ENCODE peak calls at places on chromosome 7, in six cellular contexts. X is fibroblast of lung; W is naive thymus-derived CD4-positive, alpha-beta T cell; G is Peyer's patch; D is upper lobe of left lung; M is CD8-positive, alpha-beta T cell. B is an unnamed sample.
A peak's percentile ranks its signal among the peaks of the same experiment; 100 is the strongest.

GRCh38 chr7:32154797-32155196 is 84.6 kb upstream of the PDE1C start:
- DNase-seq in X (peak; percentile 31), W (no peak), G (no peak), D (peak; percentile 5), M (no peak), B (peak; percentile 60)

GRCh38 chr7:85097844-85098243 is 89.0 kb downstream of the SEMA3D start:
- DNase-seq in X (no peak), W (no peak), G (no peak), D (no peak), M (no peak), B (no peak)

GRCh38 chr7:149856-150636 is 42.3 kb upstream of the FAM20C start:
- DNase-seq in X (no peak), W (no peak), G (peak; percentile 88), D (peak; percentile 91), M (no peak), B (no peak)

GRCh38 chr7:124550036-124550435 is 215.6 kb downstream of the GPR37 start:
- DNase-seq in X (no peak), W (no peak), G (no peak), D (no peak), M (no peak), B (no peak)

GRCh38 chr7:40572810-40573470 is 438.1 kb downstream of the SUGCT start:
- DNase-seq in X (peak; percentile 90), W (no peak), G (no peak), D (no peak), M (no peak), B (no peak)

GRCh38 chr7:94040254-94040653 is 36.1 kb upstream of the BET1 start:
- DNase-seq in X (no peak), W (no peak), G (no peak), D (no peak), M (no peak), B (no peak)

GRCh38 chr7:38825721-38826440 is 83.1 kb downstream of the VPS41 start:
- DNase-seq in X (no peak), W (no peak), G (no peak), D (no peak), M (no peak), B (no peak)

GRCh38 chr7:14858410-14858809 is 44.1 kb downstream of the DGKB start:
- DNase-seq in X (no peak), W (no peak), G (no peak), D (no peak), M (no peak), B (no peak)

GRCh38 chr7:55557666-55558188 is 14.6 kb downstream of the VOPP1 start:
- DNase-seq in X (no peak), W (no peak), G (no peak), D (no peak), M (no peak), B (no peak)

GRCh38 chr7:22765609-22766008 is 38.6 kb downstream of the IL6 start:
- DNase-seq in X (no peak), W (no peak), G (no peak), D (no peak), M (no peak), B (no peak)

GRCh38 chr7:151306374-151306773 is 35.2 kb upstream of the NUB1 start:
- DNase-seq in X (no peak), W (no peak), G (no peak), D (no peak), M (no peak), B (no peak)

GRCh38 chr7:104124469-104124868 is 83.3 kb downstream of the ORC5 start:
- DNase-seq in X (no peak), W (no peak), G (no peak), D (no peak), M (no peak), B (no peak)

GRCh38 chr7:292826-293225 is 2.9 kb downstream of the FOXL3 start:
- DNase-seq in X (no peak), W (no peak), G (peak; percentile 46), D (no peak), M (no peak), B (no peak)

GRCh38 chr7:39527296-39527695 is 38.9 kb upstream of the YAE1 start:
- DNase-seq in X (no peak), W (no peak), G (no peak), D (no peak), M (no peak), B (peak; percentile 20)

GRCh38 chr7:137909042-137909441 is 62.3 kb upstream of the DGKI start:
- DNase-seq in X (peak; percentile 19), W (no peak), G (no peak), D (no peak), M (no peak), B (no peak)

GRCh38 chr7:939843-940242 is 14.6 kb downstream of the ADAP1 start:
- DNase-seq in X (no peak), W (no peak), G (no peak), D (no peak), M (no peak), B (no peak)

GRCh38 chr7:71497233-71497946 is 365.4 kb downstream of the GALNT17 start:
- DNase-seq in X (peak; percentile 14), W (no peak), G (no peak), D (no peak), M (no peak), B (no peak)

GRCh38 chr7:73707045-73707631 is 12.3 kb downstream of the STX1A start:
- DNase-seq in X (no peak), W (peak; percentile 28), G (peak; percentile 95), D (peak; percentile 88), M (no peak), B (no peak)

GRCh38 chr7:77753173-77753572 is 45.1 kb downstream of the TMEM60 start:
- DNase-seq in X (no peak), W (no peak), G (no peak), D (no peak), M (no peak), B (no peak)

GRCh38 chr7:151231964-151232271 is 365 bp upstream of the CHPF2 start:
- DNase-seq in X (no peak), W (no peak), G (no peak), D (no peak), M (no peak), B (no peak)

GRCh38 chr7:137081694-137082093 is 213.2 kb downstream of the CHRM2 start:
- DNase-seq in X (peak; percentile 98), W (no peak), G (no peak), D (no peak), M (no peak), B (peak; percentile 97)

GRCh38 chr7:116957874-116958273 is 4.6 kb downstream of the ST7 start:
- DNase-seq in X (no peak), W (no peak), G (no peak), D (no peak), M (no peak), B (no peak)

GRCh38 chr7:136057509-136057908 is 80.3 kb upstream of the MTPN start:
- DNase-seq in X (no peak), W (no peak), G (no peak), D (no peak), M (no peak), B (no peak)

GRCh38 chr7:87152897-87153641 is 816 bp downstream of the DMTF1 start:
- DNase-seq in X (peak; percentile 41), W (no peak), G (no peak), D (peak; percentile 8), M (peak; percentile 8), B (peak; percentile 42)

GRCh38 chr7:87154569-87154968 is 2.3 kb downstream of the DMTF1 start:
- DNase-seq in X (no peak), W (no peak), G (no peak), D (no peak), M (no peak), B (no peak)

GRCh38 chr7:87156709-87157108 is 4.5 kb downstream of the DMTF1 start:
- DNase-seq in X (peak; percentile 13), W (no peak), G (no peak), D (no peak), M (no peak), B (no peak)

GRCh38 chr7:87154166-87154565 is 1.9 kb downstream of the DMTF1 start:
- DNase-seq in X (no peak), W (no peak), G (no peak), D (no peak), M (no peak), B (no peak)

DNA sequence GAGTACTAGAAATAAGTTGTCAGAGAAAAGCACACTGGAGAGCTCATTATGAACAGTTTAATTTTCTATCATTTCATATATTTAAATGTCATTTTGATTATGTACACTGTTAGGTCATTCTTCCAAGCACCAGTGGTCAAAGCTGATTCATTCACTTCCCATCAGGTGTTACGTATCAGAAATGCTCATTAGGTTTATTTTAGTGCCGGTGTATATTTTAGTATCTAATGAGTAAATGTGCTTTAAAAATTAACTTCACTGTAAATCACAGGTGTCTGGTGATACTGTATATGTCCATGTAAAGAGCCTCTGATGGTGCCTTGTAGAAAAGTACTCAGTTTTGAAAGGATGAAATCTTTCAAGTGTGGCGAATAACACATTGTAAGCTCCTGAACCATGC is 3.5 kb downstream of the DMTF1 start:
- DNase-seq in X (no peak), W (no peak), G (no peak), D (no peak), M (no peak), B (no peak)
- H3K4me1 ChIP-seq in X (peaks cover 8% of the 10 kb centered on the region), W (peaks cover 27% of the 10 kb centered on the region), G (peaks cover 40% of the 10 kb centered on the region), D (peaks cover 59% of the 10 kb centered on the region), M (peaks cover 47% of the 10 kb centered on the region), B (peaks cover 31% of the 10 kb centered on the region)

DNA sequence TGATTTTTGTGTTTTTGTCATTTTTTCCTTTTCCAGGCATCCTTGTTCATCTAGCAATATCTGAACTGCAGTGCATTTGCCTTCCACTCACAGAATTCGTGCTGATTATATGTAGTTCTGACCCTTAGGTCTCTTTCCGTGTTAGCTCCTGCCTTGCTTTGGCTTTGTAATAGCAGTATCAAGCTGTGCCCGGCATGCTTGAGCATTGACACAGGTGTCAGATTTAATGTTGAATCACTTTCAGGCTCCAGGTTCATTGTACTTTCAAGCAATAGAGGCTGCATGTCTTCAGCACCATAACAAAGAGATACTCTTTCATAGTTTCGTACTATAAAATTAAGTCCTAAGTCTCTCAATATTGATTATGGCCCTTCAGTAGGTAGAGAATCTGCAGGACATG is 84.8 kb downstream of the PODXL start:
- DNase-seq in X (no peak), W (no peak), G (no peak), D (no peak), M (no peak), B (no peak)
- H3K36me3 ChIP-seq in X (peaks cover 9% of the 10 kb centered on the region), W (peaks cover 58% of the 10 kb centered on the region), G (peaks cover 64% of the 10 kb centered on the region), D (peaks cover 22% of the 10 kb centered on the region), M (peaks cover 8% of the 10 kb centered on the region), B (peaks cover 38% of the 10 kb centered on the region)

GRCh38 chr7:36388423-36388822 is 1.2 kb upstream of the ANLN start:
- DNase-seq in X (no peak), W (no peak), G (no peak), D (no peak), M (no peak), B (no peak)
- H3K27ac ChIP-seq in X (no peak overlapping the region), W (peak overlapping the region; percentile 67), G (peak overlapping the region; percentile 44), D (peak overlapping the region; percentile 81), M (no peak overlapping the region), B (no peak overlapping the region)

DNA sequence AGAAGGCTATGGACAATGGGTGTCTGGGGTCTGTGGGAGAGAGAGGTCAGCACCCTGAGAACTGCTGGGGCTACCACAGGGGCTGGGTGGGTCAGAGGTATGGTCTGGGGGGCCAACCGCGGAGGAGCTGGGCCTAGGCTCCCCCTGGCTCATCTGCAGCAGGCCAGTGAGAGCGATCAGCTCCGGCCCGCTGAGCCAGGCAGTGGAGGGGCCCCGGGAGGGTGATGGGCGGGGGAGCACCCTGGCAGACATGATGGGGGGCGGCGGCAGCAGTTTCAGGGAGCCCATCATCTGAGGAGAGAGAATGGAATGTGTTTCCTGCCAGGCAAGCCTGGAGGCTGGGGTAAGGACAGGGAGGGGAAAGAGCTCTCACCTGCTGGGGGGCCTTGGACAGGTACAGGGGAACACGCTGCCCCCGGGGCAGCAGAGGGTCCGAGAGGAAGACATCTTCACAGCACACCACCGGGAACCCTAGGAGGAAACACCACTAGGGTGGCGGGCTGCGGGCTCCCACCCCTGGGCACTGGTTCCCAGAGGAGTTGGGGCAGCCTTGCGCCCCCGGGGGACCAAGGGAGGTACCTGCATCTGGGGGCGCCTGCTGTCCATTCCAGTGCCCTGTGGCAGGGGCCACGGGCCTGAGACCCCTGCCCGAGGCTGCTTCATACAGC is 1.3 kb downstream of the SAP25 start:
- DNase-seq in X (no peak), W (no peak), G (no peak), D (no peak), M (no peak), B (no peak)
- H3K4me1 ChIP-seq in X (no peaks in the 10 kb centered on the region), W (peaks cover 32% of the 10 kb centered on the region), G (peaks cover 41% of the 10 kb centered on the region), D (peaks cover 32% of the 10 kb centered on the region), M (peaks cover 50% of the 10 kb centered on the region), B (peaks cover 12% of the 10 kb centered on the region)